ENCODE peak calls at places on chromosomes 13 and 19, in seven cellular contexts. One of them, this sample, is unnamed.

GRCh38 chr19:46739290-46739771 is 6.5 kb upstream of the FKRP start:
- DNase-seq in H9: no peak
- DNase-seq in trophoblast cell: no peak
- DNase-seq in neuronal stem cell: no peak
- DNase-seq in mesenchymal stem cell: no peak
- DNase-seq in H1: no peak
- DNase-seq in IMR-90: no peak
- DNase-seq in this sample: no peak

GRCh38 chr13:110116072-110116487 is 190.9 kb downstream of the COL4A1 start:
- DNase-seq in H9: peak
- DNase-seq in H1: peak
- DNase-seq in IMR-90: peak
- DNase-seq in mesenchymal stem cell: peak
- DNase-seq in neuronal stem cell: peak
- DNase-seq in trophoblast cell: peak
- DNase-seq in this sample: peak

GRCh38 chr13:98839826-98840769 is 87.6 kb upstream of the SLC15A1 start:
- DNase-seq in trophoblast cell: peak
- DNase-seq in IMR-90: peak
- DNase-seq in mesenchymal stem cell: peak
- DNase-seq in H1: peak
- DNase-seq in H9: peak
- DNase-seq in neuronal stem cell: peak
- DNase-seq in this sample: peak

GRCh38 chr13:21670006-21670882 is 629 bp upstream of the FGF9 start:
- DNase-seq in IMR-90: peak
- DNase-seq in H9: peak
- DNase-seq in H1: no peak
- DNase-seq in mesenchymal stem cell: peak
- DNase-seq in trophoblast cell: peak
- DNase-seq in neuronal stem cell: peak
- DNase-seq in this sample: peak

GRCh38 chr19:45637890-45638667 is 1.1 kb downstream of the EML2 start:
- DNase-seq in neuronal stem cell: no peak
- DNase-seq in H9: peak
- DNase-seq in H1: no peak
- DNase-seq in IMR-90: peak
- DNase-seq in mesenchymal stem cell: peak
- DNase-seq in trophoblast cell: peak
- DNase-seq in this sample: peak

GRCh38 chr19:13269348-13269747 is 119.1 kb downstream of the IER2 start:
- DNase-seq in trophoblast cell: no peak
- DNase-seq in neuronal stem cell: no peak
- DNase-seq in H9: no peak
- DNase-seq in IMR-90: no peak
- DNase-seq in mesenchymal stem cell: no peak
- DNase-seq in H1: no peak
- DNase-seq in this sample: no peak

GRCh38 chr19:33186431-33186830 is 7.7 kb upstream of the LRP3 start:
- DNase-seq in IMR-90: no peak
- DNase-seq in H1: no peak
- DNase-seq in H9: no peak
- DNase-seq in mesenchymal stem cell: no peak
- DNase-seq in neuronal stem cell: no peak
- DNase-seq in trophoblast cell: no peak
- DNase-seq in this sample: no peak

GRCh38 chr19:33344210-33344609 is 29.3 kb upstream of the CEBPG start:
- DNase-seq in H1: no peak
- DNase-seq in neuronal stem cell: peak
- DNase-seq in trophoblast cell: no peak
- DNase-seq in mesenchymal stem cell: no peak
- DNase-seq in H9: no peak
- DNase-seq in IMR-90: no peak
- DNase-seq in this sample: peak

GRCh38 chr19:39335168-39335567 is 675 bp downstream of the GMFG start:
- DNase-seq in trophoblast cell: no peak
- DNase-seq in neuronal stem cell: no peak
- DNase-seq in mesenchymal stem cell: no peak
- DNase-seq in H9: no peak
- DNase-seq in H1: no peak
- DNase-seq in IMR-90: no peak
- DNase-seq in this sample: no peak

GRCh38 chr19:47228168-47228936 is 2.6 kb downstream of the BBC3 start:
- DNase-seq in mesenchymal stem cell: peak
- DNase-seq in H9: peak
- DNase-seq in trophoblast cell: peak
- DNase-seq in H1: peak
- DNase-seq in neuronal stem cell: no peak
- DNase-seq in IMR-90: peak
- DNase-seq in this sample: peak

GRCh38 chr19:39401549-39402416 is 4.9 kb upstream of the ZFP36 start:
- DNase-seq in trophoblast cell: peak
- DNase-seq in H9: no peak
- DNase-seq in IMR-90: peak
- DNase-seq in neuronal stem cell: no peak
- DNase-seq in mesenchymal stem cell: peak
- DNase-seq in H1: no peak
- DNase-seq in this sample: peak

GRCh38 chr19:16908759-16909158 is 20.0 kb downstream of the F2RL3 start:
- DNase-seq in H9: no peak
- DNase-seq in H1: no peak
- DNase-seq in IMR-90: no peak
- DNase-seq in trophoblast cell: no peak
- DNase-seq in mesenchymal stem cell: no peak
- DNase-seq in neuronal stem cell: no peak
- DNase-seq in this sample: no peak

GRCh38 chr19:46372901-46373572 is 26.1 kb downstream of the PPP5C start:
- DNase-seq in IMR-90: no peak
- DNase-seq in trophoblast cell: no peak
- DNase-seq in H9: peak
- DNase-seq in H1: peak
- DNase-seq in mesenchymal stem cell: peak
- DNase-seq in neuronal stem cell: peak
- DNase-seq in this sample: peak

GRCh38 chr13:34926513-34926912 is 15.6 kb upstream of the NBEA start:
- DNase-seq in neuronal stem cell: no peak
- DNase-seq in H1: no peak
- DNase-seq in IMR-90: peak
- DNase-seq in mesenchymal stem cell: peak
- DNase-seq in trophoblast cell: peak
- DNase-seq in H9: no peak
- DNase-seq in this sample: peak

GRCh38 chr19:8028951-8029491 is 23.5 kb upstream of the CCL25 start:
- DNase-seq in neuronal stem cell: peak
- DNase-seq in trophoblast cell: peak
- DNase-seq in mesenchymal stem cell: no peak
- DNase-seq in H9: peak
- DNase-seq in IMR-90: peak
- DNase-seq in H1: peak
- DNase-seq in this sample: peak

GRCh38 chr19:29630661-29631060 is 24.6 kb downstream of the POP4 start:
- DNase-seq in trophoblast cell: peak
- DNase-seq in neuronal stem cell: no peak
- DNase-seq in H9: no peak
- DNase-seq in H1: no peak
- DNase-seq in IMR-90: no peak
- DNase-seq in mesenchymal stem cell: no peak
- DNase-seq in this sample: no peak

GRCh38 chr13:46097015-46097414 is 7.8 kb downstream of the CPB2 start:
- DNase-seq in neuronal stem cell: no peak
- DNase-seq in IMR-90: no peak
- DNase-seq in trophoblast cell: no peak
- DNase-seq in H9: no peak
- DNase-seq in H1: no peak
- DNase-seq in mesenchymal stem cell: peak
- DNase-seq in this sample: no peak

GRCh38 chr19:39031368-39032163 is 783 bp downstream of the FBXO27 start:
- DNase-seq in mesenchymal stem cell: peak
- DNase-seq in H1: peak
- DNase-seq in H9: peak
- DNase-seq in trophoblast cell: peak
- DNase-seq in IMR-90: no peak
- DNase-seq in neuronal stem cell: peak
- DNase-seq in this sample: peak

GRCh38 chr13:97261254-97262015 is 39.3 kb downstream of the MBNL2 start:
- DNase-seq in H9: no peak
- DNase-seq in neuronal stem cell: no peak
- DNase-seq in IMR-90: no peak
- DNase-seq in trophoblast cell: no peak
- DNase-seq in H1: no peak
- DNase-seq in mesenchymal stem cell: no peak
- DNase-seq in this sample: no peak

GRCh38 chr19:28228854-28229253 is 984.1 kb downstream of the UQCRFS1 start:
- DNase-seq in H1: no peak
- DNase-seq in mesenchymal stem cell: no peak
- DNase-seq in H9: no peak
- DNase-seq in neuronal stem cell: no peak
- DNase-seq in trophoblast cell: no peak
- DNase-seq in IMR-90: no peak
- DNase-seq in this sample: no peak

GRCh38 chr13:29969286-29969685 is 118.9 kb upstream of the UBL3 start:
- DNase-seq in H9: no peak
- DNase-seq in H1: no peak
- DNase-seq in IMR-90: peak
- DNase-seq in neuronal stem cell: no peak
- DNase-seq in mesenchymal stem cell: no peak
- DNase-seq in trophoblast cell: peak
- DNase-seq in this sample: no peak

GRCh38 chr19:31444931-31445330 is 95.7 kb upstream of the TSHZ3 start:
- DNase-seq in mesenchymal stem cell: no peak
- DNase-seq in H1: no peak
- DNase-seq in neuronal stem cell: no peak
- DNase-seq in IMR-90: no peak
- DNase-seq in H9: no peak
- DNase-seq in trophoblast cell: no peak
- DNase-seq in this sample: no peak

GRCh38 chr19:18435848-18436631 is 1.9 kb downstream of the ISYNA1 start:
- DNase-seq in mesenchymal stem cell: peak
- DNase-seq in H1: no peak
- DNase-seq in neuronal stem cell: no peak
- DNase-seq in trophoblast cell: peak
- DNase-seq in IMR-90: no peak
- DNase-seq in H9: no peak
- DNase-seq in this sample: no peak

GRCh38 chr19:6279931-6280591 is at the start of gene MLLT1:
- DNase-seq in IMR-90: peak
- DNase-seq in trophoblast cell: peak
- DNase-seq in H9: peak
- DNase-seq in neuronal stem cell: peak
- DNase-seq in H1: peak
- DNase-seq in mesenchymal stem cell: peak
- DNase-seq in this sample: peak
- H3K23ac ChIP-seq in IMR-90: peak
- H3K23ac ChIP-seq in trophoblast cell: no peak
- H3K23ac ChIP-seq in H9: no peak
- H3K23ac ChIP-seq in neuronal stem cell: no peak
- H3K23ac ChIP-seq in H1: no peak
- H3K23ac ChIP-seq in mesenchymal stem cell: no peak
- H3K23ac ChIP-seq in this sample: peak

GRCh38 chr13:78372581-78372980 is 230.8 kb downstream of the POU4F1 start:
- DNase-seq in trophoblast cell: no peak
- DNase-seq in H1: no peak
- DNase-seq in H9: no peak
- DNase-seq in IMR-90: no peak
- DNase-seq in neuronal stem cell: no peak
- DNase-seq in mesenchymal stem cell: peak
- DNase-seq in this sample: no peak
- H2BK5ac ChIP-seq in trophoblast cell: no peak
- H2BK5ac ChIP-seq in H1: no peak
- H2BK5ac ChIP-seq in H9: no peak
- H2BK5ac ChIP-seq in IMR-90: no peak
- H2BK5ac ChIP-seq in neuronal stem cell: no peak
- H2BK5ac ChIP-seq in mesenchymal stem cell: no peak
- H2BK5ac ChIP-seq in this sample: no peak

GRCh38 chr13:103695320-103695719 is 629.1 kb upstream of the SLC10A2 start:
- DNase-seq in IMR-90: no peak
- DNase-seq in neuronal stem cell: no peak
- DNase-seq in H9: no peak
- DNase-seq in trophoblast cell: no peak
- DNase-seq in H1: no peak
- DNase-seq in mesenchymal stem cell: no peak
- DNase-seq in this sample: no peak
- H3K23ac ChIP-seq in IMR-90: no peak
- H3K23ac ChIP-seq in neuronal stem cell: no peak
- H3K23ac ChIP-seq in H9: no peak
- H3K23ac ChIP-seq in trophoblast cell: no peak
- H3K23ac ChIP-seq in H1: no peak
- H3K23ac ChIP-seq in mesenchymal stem cell: no peak
- H3K23ac ChIP-seq in this sample: no peak

GRCh38 chr19:50453243-50453642 is 20.6 kb downstream of the MYBPC2 start:
- DNase-seq in mesenchymal stem cell: no peak
- DNase-seq in H9: no peak
- DNase-seq in trophoblast cell: no peak
- DNase-seq in neuronal stem cell: no peak
- DNase-seq in IMR-90: no peak
- DNase-seq in H1: no peak
- DNase-seq in this sample: no peak
- H2BK5ac ChIP-seq in mesenchymal stem cell: no peak
- H2BK5ac ChIP-seq in H9: no peak
- H2BK5ac ChIP-seq in trophoblast cell: no peak
- H2BK5ac ChIP-seq in neuronal stem cell: no peak
- H2BK5ac ChIP-seq in IMR-90: no peak
- H2BK5ac ChIP-seq in H1: no peak
- H2BK5ac ChIP-seq in this sample: no peak

DNA sequence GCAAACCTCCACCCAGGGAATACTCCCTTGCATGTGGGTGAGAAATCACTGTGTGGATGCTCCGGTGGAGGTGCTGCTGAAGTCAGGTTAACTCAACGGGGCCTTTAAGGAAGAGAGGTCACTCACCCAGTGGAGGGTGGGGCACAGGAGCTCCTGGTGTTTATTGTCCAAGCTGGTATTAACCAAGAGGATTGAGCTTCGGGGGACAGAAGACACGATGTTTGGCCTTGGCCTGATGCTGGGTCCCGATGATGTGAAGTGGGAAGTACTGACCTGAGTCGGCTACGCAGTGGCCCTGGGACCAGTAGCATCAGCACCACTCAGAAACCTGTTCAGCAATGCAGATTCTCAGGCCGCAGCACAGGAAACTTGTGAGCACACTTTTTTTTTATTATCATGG is 85.7 kb upstream of the WASF3 start:
- DNase-seq in H1: peak
- DNase-seq in trophoblast cell: no peak
- DNase-seq in H9: no peak
- DNase-seq in mesenchymal stem cell: no peak
- DNase-seq in neuronal stem cell: no peak
- DNase-seq in IMR-90: no peak
- DNase-seq in this sample: no peak
- H3K23ac ChIP-seq in H1: no peak
- H3K23ac ChIP-seq in trophoblast cell: no peak
- H3K23ac ChIP-seq in H9: no peak
- H3K23ac ChIP-seq in mesenchymal stem cell: no peak
- H3K23ac ChIP-seq in neuronal stem cell: no peak
- H3K23ac ChIP-seq in IMR-90: no peak
- H3K23ac ChIP-seq in this sample: no peak

This sample was measured in mesendoderm.